ENCODE peak calls at places on chromosomes 6 and 20, in eight cellular contexts. A, B, W, H, G, Y, T and S are unnamed samples. For H3K9me3, the result is how much of the 10 kb centered on the place peaks cover.

GRCh38 chr6:4313044-4313686 is 177.8 kb upstream of the ECI2 start:
- DNase-seq in W (no peak), G (peak), B (no peak), A (no peak), H (peak), Y (peak), T (no peak), S (no peak)

GRCh38 chr6:85674604-85675003 is 31.9 kb upstream of the SYNCRIP start:
- DNase-seq in G (no peak), W (peak), T (no peak), H (no peak), Y (no peak), A (no peak), B (no peak), S (no peak)

GRCh38 chr6:169752074-169752623 is 727 bp downstream of the ERMARD start:
- DNase-seq in W (no peak), B (no peak), A (no peak), T (peak), Y (peak), H (no peak), G (peak), S (no peak)

GRCh38 chr6:138004423-138005287 is 102.6 kb downstream of the PERP start:
- DNase-seq in B (no peak), H (peak), W (no peak), G (peak), A (no peak), Y (no peak), T (no peak), S (no peak)

GRCh38 chr6:87706187-87706966 is 4.3 kb upstream of the AKIRIN2 start:
- DNase-seq in G (peak), Y (no peak), W (no peak), H (peak), B (no peak), A (no peak), T (no peak), S (no peak)

GRCh38 chr6:160275511-160276003 is 16.9 kb upstream of the SLC22A2 start:
- DNase-seq in T (no peak), A (peak), H (no peak), G (no peak), Y (no peak), B (no peak), W (no peak), S (no peak)

GRCh38 chr6:12483712-12484111 is 193.6 kb downstream of the EDN1 start:
- DNase-seq in T (no peak), Y (no peak), B (no peak), W (peak), A (no peak), G (peak), H (peak), S (no peak)

GRCh38 chr20:2759603-2760360 is 40.6 kb downstream of the CPXM1 start:
- DNase-seq in B (no peak), Y (no peak), G (no peak), W (no peak), A (no peak), T (no peak), H (no peak), S (no peak)

GRCh38 chr20:39222102-39222501 is 260.0 kb downstream of the DHX35 start:
- DNase-seq in Y (no peak), G (no peak), T (no peak), W (no peak), H (no peak), A (no peak), B (no peak), S (no peak)

GRCh38 chr6:70998148-70998547 is 41.3 kb upstream of the B3GAT2 start:
- DNase-seq in T (no peak), Y (no peak), W (no peak), B (no peak), H (no peak), A (no peak), G (no peak), S (no peak)

GRCh38 chr20:17617212-17617867 is 47.5 kb downstream of the DSTN start:
- DNase-seq in T (peak), A (peak), W (no peak), Y (peak), H (peak), G (peak), B (peak), S (no peak)

GRCh38 chr6:169832247-169832948 is 81.0 kb downstream of the ERMARD start:
- DNase-seq in G (no peak), T (no peak), W (no peak), H (peak), A (no peak), B (peak), Y (no peak), S (no peak)

GRCh38 chr6:143970827-143971226 is 37.2 kb downstream of the PLAGL1 start:
- DNase-seq in B (no peak), T (no peak), A (no peak), G (peak), W (no peak), Y (no peak), H (peak), S (no peak)

GRCh38 chr6:57302477-57302876 is 15.0 kb upstream of the PRIM2 start:
- DNase-seq in W (no peak), G (no peak), A (no peak), B (no peak), T (no peak), H (no peak), Y (no peak), S (no peak)

GRCh38 chr6:90940812-90941481 is 354.1 kb upstream of the MAP3K7 start:
- DNase-seq in T (peak), G (peak), H (peak), B (no peak), A (no peak), W (peak), Y (no peak), S (no peak)

GRCh38 chr20:62367136-62367482 is at the start of gene LAMA5:
- DNase-seq in H (peak), Y (peak), A (peak), B (peak), W (no peak), G (peak), T (peak), S (no peak)
- H3K27ac ChIP-seq in H (peak), Y (no peak), A (peak), B (peak), W (peak), G (no peak), T (no peak), S (peak)

DNA sequence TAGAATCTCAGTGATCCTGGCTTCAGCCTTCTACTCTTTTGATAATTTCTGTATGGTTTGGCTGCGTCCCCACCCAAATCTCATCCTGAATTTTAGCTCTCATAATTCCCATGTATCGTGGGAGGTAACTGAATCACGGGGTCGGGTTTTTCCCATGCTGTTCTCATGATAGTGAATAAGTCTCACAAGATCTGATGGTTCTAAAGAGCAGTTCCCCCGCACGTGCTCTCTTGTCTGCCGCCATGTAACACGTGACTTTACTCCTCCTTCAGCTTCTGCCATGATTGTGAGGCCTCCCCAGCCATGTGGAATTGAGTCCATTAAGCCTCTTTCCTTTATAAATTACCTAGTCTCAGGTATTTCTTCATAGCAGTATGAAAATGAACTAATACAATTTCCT is 507.2 kb downstream of the CDH26 start:
- DNase-seq in W (no peak), Y (no peak), H (no peak), G (no peak), B (no peak), T (no peak), A (no peak), S (no peak)
- H3K9me3 ChIP-seq in W (under half), Y (under half), H (under half), G (under half), B (under half), T (under half), A (under half), S (under half)

GRCh38 chr6:35727935-35728662 is 8.7 kb upstream of the ARMC12 start:
- DNase-seq in T (peak), Y (peak), B (peak), A (peak), G (peak), W (peak), H (peak), S (peak)

GRCh38 chr6:35730745-35731413 is 6.0 kb upstream of the ARMC12 start:
- DNase-seq in G (no peak), H (no peak), B (no peak), T (no peak), A (no peak), W (no peak), Y (no peak), S (no peak)

GRCh38 chr6:35729349-35729678 is 7.5 kb upstream of the ARMC12 start:
- DNase-seq in H (no peak), W (no peak), B (no peak), T (no peak), Y (no peak), A (no peak), G (no peak), S (no peak)

GRCh38 chr6:35728663-35729348 is 8.0 kb upstream of the ARMC12 start:
- DNase-seq in T (peak), G (no peak), B (peak), H (no peak), W (peak), A (peak), Y (no peak), S (no peak)

DNA sequence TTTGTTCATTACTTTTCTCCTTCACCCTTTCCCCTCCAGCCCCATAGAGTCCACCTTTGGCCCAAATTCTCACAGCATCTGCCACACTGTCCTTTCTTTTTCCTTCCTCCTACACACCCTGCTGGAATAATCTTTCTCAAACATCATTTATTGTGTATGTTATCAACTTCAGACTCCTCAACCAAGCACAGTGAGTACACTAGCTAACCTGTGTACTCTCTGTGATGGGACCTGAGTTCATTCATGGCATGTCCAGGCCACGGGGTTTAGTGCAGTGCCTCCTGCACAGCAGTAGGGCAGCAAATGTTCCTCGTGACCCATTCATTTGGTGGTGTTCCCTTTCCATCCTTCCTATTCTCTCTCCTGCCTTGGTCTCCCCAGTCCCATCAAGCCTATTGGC is 7.1 kb upstream of the ARMC12 start:
- DNase-seq in Y (no peak), T (no peak), A (no peak), G (no peak), W (no peak), H (no peak), B (peak), S (no peak)
- H3K27ac ChIP-seq in Y (no peak), T (no peak), A (peak), G (no peak), W (peak), H (no peak), B (peak), S (peak)

GRCh38 chr6:22570185-22570551 is 802 bp downstream of the HDGFL1 start:
- DNase-seq in G (no peak), B (no peak), Y (peak), T (no peak), H (no peak), W (no peak), A (peak), S (no peak)
- H3K9me3 ChIP-seq in G (under half), B (under half), Y (under half), T (under half), H (under half), W (under half), A (under half), S (under half)

DNA sequence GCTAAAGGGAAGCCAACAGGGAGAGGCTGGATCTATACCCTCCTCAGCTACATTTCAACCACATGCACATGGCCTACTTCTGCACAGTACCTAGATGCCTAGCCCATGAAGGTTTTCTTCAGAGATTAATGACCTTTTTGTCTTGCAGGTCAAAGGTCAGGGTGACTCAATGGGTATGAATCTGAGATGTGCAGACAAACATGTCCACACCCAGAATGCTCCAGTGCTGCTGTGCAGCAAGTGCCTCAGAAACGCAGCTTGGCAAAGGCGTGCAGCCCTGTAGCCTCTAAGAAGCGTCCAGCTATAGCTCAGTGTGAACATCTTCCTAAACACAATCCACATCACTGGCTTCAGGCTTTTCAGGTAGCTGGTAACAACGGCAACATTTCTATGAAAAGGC is 24.4 kb downstream of the MAP1LC3A start:
- DNase-seq in W (no peak), B (no peak), H (no peak), T (no peak), A (no peak), G (peak), Y (no peak), S (no peak)
- H3K27ac ChIP-seq in W (no peak), B (no peak), H (no peak), T (no peak), A (peak), G (no peak), Y (no peak), S (peak)

DNA sequence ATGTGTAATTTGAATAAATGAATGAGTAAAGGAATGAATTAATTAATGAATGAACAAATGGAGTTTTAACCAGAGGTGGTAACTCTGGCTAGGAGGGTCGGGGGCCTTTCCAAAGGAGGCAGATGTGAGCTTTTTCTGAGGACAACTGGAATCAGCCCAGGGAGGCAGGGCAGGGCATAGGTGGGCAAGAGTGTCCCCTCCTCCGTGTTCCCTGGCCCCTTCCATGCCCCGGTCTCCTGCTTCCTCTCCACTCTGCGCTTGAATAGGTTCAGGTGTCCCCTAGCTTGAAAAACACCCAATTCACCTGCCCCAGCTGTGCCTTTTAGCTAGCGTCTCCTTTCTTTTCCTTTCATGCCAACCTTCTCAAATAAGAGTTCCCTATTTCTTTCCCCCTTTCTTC is 473.1 kb downstream of the CDH26 start:
- DNase-seq in T (no peak), B (no peak), W (no peak), A (no peak), G (no peak), H (no peak), Y (no peak), S (no peak)
- H3K9me3 ChIP-seq in T (under half), B (under half), W (under half), A (under half), G (under half), H (under half), Y (under half), S (under half)

GRCh38 chr20:45918182-45918737 is 6.3 kb upstream of the PLTP start:
- DNase-seq in W (no peak), A (no peak), B (no peak), T (no peak), G (no peak), H (peak), Y (no peak), S (no peak)
- H3K27ac ChIP-seq in W (no peak), A (peak), B (peak), T (no peak), G (no peak), H (no peak), Y (no peak), S (peak)

DNA sequence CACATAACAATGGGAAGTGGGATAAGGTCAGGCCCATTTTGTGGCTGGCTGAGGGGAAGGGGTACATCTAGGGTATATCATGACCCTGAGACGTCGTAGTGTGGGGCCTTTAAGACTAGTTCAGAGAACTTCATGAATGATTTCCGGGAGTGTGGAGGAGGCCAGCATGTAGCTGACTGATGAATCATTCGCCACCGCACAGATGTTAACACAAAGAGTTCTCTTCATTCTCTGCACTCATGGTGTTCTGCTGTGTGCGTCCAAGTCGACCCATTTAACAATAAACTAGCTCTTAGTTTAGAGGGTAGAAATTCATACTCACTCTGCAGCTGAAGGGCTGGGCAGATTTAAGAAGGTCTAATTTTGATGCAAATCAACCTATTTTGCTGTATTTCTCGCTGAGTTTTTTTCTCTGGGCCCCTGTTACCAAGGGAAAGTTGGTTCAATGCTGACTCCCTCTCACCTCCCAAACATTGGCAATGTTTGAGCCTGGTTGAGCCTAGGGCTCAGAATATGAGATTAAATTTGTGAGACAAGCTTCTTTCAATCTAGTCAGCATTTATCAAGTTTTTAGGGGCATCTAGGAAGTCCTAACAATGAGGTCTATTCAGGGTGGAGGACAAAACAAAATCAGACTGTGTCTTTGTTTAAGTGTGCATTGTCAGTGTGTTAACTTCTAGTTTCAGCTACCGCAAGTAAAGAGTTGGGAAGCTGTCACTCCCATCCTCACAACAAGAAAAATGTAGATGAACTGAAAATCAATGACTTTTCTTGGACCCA is 106.8 kb upstream of the CBLN4 start:
- DNase-seq in H (no peak), T (no peak), G (no peak), W (no peak), A (no peak), B (no peak), Y (no peak), S (no peak)
- H3K9me3 ChIP-seq in H (under half), T (under half), G (under half), W (under half), A (under half), B (under half), Y (half or more), S (under half)

DNA sequence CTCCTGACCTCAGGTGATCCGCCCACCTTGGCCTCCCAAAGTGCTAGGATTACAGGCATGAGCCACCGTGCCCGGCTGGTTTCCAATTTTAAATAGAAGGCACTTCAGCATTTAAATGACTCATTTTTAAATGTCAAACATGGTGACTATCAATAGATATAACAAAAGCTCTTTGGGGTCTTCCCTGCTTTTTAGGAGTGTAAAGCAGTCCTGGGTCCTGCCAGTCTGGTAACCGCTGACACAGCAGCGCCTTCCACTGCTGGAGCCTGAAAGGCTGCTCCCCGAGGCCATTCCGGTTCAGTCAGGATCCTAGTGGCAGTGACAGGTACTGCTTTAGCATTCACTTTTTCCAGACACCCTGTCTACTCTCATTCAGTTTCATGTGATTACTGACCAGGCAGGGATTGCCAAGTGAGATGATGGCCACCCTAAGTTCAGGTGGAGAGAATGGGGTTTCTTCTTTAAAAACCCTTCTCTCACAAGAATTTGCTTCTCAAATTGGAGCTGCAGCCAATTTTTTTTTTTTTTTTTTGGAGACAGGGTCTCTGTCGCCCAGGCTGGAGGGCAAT is 5.1 kb downstream of the DIDO1 start:
- DNase-seq in W (no peak), T (peak), B (no peak), H (peak), A (peak), G (peak), Y (peak), S (no peak)
- H3K27ac ChIP-seq in W (peak), T (peak), B (no peak), H (peak), A (no peak), G (peak), Y (no peak), S (peak)

GRCh38 chr20:49291200-49291599 is 13.3 kb upstream of the ZNFX1 start:
- DNase-seq in T (no peak), A (no peak), Y (no peak), B (no peak), H (no peak), W (no peak), G (no peak), S (no peak)

GRCh38 chr20:49292010-49292409 is 14.2 kb upstream of the ZNFX1 start:
- DNase-seq in A (no peak), W (no peak), T (no peak), B (no peak), Y (no peak), G (no peak), H (no peak), S (no peak)

GRCh38 chr20:49288784-49289696 is 11.2 kb upstream of the ZNFX1 start:
- DNase-seq in W (no peak), G (no peak), B (no peak), H (no peak), Y (no peak), A (no peak), T (no peak), S (no peak)

GRCh38 chr20:49290608-49291191 is 12.8 kb upstream of the ZNFX1 start:
- DNase-seq in H (no peak), A (no peak), B (no peak), Y (no peak), T (no peak), W (no peak), G (no peak), S (no peak)

GRCh38 chr20:49293122-49293521 is 15.3 kb upstream of the ZNFX1 start:
- DNase-seq in B (no peak), G (no peak), W (no peak), H (no peak), A (no peak), T (no peak), Y (no peak), S (no peak)
- H3K9me3 ChIP-seq in B (under half), G (under half), W (under half), H (under half), A (under half), T (under half), Y (under half), S (under half)